ENCODE peak calls at places on chromosome 16, in four cellular contexts. L is A549, Q is OCI-LY7, O is WERI-Rb-1. Y is an unnamed sample.
A peak's percentile ranks its signal among the peaks of the same experiment; 100 is the strongest.

GRCh38 chr16:26598061-26598460 is 468.7 kb upstream of the C16orf82 start:
- DNase-seq in L (no peak), Q (no peak), O (no peak), Y (no peak)

GRCh38 chr16:53769787-53770186 is 65.8 kb downstream of the FTO start:
- DNase-seq in L (no peak), Q (no peak), O (no peak), Y (no peak)

GRCh38 chr16:1678500-1679098 is 520 bp downstream of the JPT2 start:
- DNase-seq in L (peak; percentile 52), Q (peak; percentile 33), O (peak; percentile 37), Y (no peak)

GRCh38 chr16:3654249-3654991 is at the start of gene DNASE1:
- DNase-seq in L (peak; percentile 74), Q (peak; percentile 86), O (peak; percentile 72), Y (peak; percentile 16)

GRCh38 chr16:9197957-9198661 is 106.7 kb downstream of the HAPSTR1 start:
- DNase-seq in L (no peak), Q (no peak), O (no peak), Y (no peak)

GRCh38 chr16:23859713-23860269 is 24.0 kb downstream of the PRKCB start:
- DNase-seq in L (no peak), Q (peak; percentile 38), O (no peak), Y (no peak)

GRCh38 chr16:15553313-15554088 is 89.5 kb downstream of the MARF1 start:
- DNase-seq in L (no peak), Q (no peak), O (no peak), Y (no peak)

GRCh38 chr16:75385507-75386152 is 47.7 kb downstream of the CFDP1 start:
- DNase-seq in L (peak; percentile 21), Q (peak; percentile 76), O (no peak), Y (peak; percentile 92)

GRCh38 chr16:73387979-73388378 is 340.1 kb upstream of the ZFHX3 start:
- DNase-seq in L (no peak), Q (no peak), O (no peak), Y (no peak)

GRCh38 chr16:52591441-52592215 is 44.7 kb upstream of the TOX3 start:
- DNase-seq in L (no peak), Q (no peak), O (no peak), Y (no peak)

GRCh38 chr16:48965391-48965790 is 316.2 kb downstream of the CBLN1 start:
- DNase-seq in L (no peak), Q (no peak), O (no peak), Y (no peak)

GRCh38 chr16:29306953-29307597 is 99.4 kb downstream of the NPIPB11 start:
- DNase-seq in L (no peak), Q (no peak), O (no peak), Y (no peak)

GRCh38 chr16:79209308-79209707 is 391.2 kb downstream of the MAF start:
- DNase-seq in L (no peak), Q (no peak), O (no peak), Y (no peak)

GRCh38 chr16:80263181-80263823 is 277.5 kb upstream of the DYNLRB2 start:
- DNase-seq in L (no peak), Q (no peak), O (no peak), Y (no peak)

GRCh38 chr16:50065624-50066481 is at the start of gene HEATR3:
- DNase-seq in L (peak; percentile 93), Q (peak; percentile 93), O (peak; percentile 93), Y (peak; percentile 80)

GRCh38 chr16:74667215-74667765 is 613 bp upstream of the RFWD3 start:
- DNase-seq in L (no peak), Q (peak; percentile 21), O (no peak), Y (no peak)

GRCh38 chr16:15598648-15599190 is 44.2 kb downstream of the MARF1 start:
- DNase-seq in L (no peak), Q (no peak), O (no peak), Y (no peak)

GRCh38 chr16:70675851-70676513 is 9.9 kb downstream of the MTSS2 start:
- DNase-seq in L (no peak), Q (no peak), O (no peak), Y (no peak)

GRCh38 chr16:20004931-20005330 is 68.8 kb downstream of the GPR139 start:
- DNase-seq in L (no peak), Q (no peak), O (no peak), Y (no peak)

GRCh38 chr16:8295436-8295835 is 294.9 kb downstream of the TMEM114 start:
- DNase-seq in L (no peak), Q (no peak), O (no peak), Y (no peak)

GRCh38 chr16:46693598-46693997 is 4.1 kb downstream of the ORC6 start:
- DNase-seq in L (no peak), Q (no peak), O (no peak), Y (no peak)

GRCh38 chr16:69567031-69567680 is 1.4 kb downstream of the NFAT5 start:
- DNase-seq in L (no peak), Q (peak; percentile 54), O (no peak), Y (peak; percentile 24)

GRCh38 chr16:20675488-20676267 is 21.8 kb downstream of the ACSM1 start:
- DNase-seq in L (no peak), Q (no peak), O (no peak), Y (no peak)

GRCh38 chr16:8972843-8973586 is 9.3 kb upstream of the USP7 start:
- DNase-seq in L (no peak), Q (no peak), O (no peak), Y (no peak)

GRCh38 chr16:46632778-46633733 is 11.9 kb upstream of the SHCBP1 start:
- DNase-seq in L (no peak), Q (no peak), O (no peak), Y (no peak)

DNA sequence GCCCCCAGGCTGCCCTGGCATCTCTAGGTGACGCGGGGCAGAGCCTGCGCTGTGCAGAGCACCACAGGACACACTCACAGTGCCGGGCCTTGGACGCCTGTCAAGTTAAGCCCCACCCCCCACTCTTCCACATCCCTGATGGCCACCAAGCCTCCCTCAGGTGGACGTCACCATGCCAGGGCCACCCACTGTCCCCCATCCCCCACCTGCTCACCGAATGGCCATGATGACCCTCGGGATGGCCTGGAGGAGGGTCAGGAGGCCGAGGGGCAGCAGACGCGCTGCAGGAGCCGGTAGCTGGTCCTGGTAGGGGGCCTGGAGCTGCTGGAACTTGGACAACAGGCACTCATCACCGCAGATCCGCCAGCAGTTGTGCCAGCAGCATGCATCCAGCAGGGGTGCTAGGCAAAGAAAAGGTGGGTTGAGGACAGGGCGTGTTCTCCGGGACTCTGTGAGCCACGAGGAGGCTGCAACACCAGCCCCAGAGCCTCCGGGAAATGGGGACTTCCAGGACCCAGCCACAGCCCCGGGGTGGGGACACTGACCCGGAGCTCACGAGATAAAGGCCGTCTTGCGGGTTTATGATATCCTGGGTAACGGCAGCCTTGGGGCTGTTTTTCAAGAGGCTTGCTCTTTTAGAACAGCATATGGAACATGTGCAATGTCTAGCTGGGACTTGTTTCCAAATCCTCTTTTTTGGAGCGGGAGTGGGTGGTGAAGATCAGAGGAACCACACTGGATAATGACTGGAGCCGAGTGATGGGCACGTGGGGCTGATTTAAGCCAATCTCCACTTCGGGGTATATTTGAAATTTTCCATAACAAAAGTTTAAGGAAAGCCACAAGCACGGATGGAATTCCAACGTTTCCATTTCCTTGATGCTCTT is 11.4 kb downstream of the C16orf95 start:
- DNase-seq in L (no peak), Q (no peak), O (no peak), Y (no peak)
- TF ChIP-seq CTCF in L (no peak), Q (no peak), O (no peak), Y (no peak)

DNA sequence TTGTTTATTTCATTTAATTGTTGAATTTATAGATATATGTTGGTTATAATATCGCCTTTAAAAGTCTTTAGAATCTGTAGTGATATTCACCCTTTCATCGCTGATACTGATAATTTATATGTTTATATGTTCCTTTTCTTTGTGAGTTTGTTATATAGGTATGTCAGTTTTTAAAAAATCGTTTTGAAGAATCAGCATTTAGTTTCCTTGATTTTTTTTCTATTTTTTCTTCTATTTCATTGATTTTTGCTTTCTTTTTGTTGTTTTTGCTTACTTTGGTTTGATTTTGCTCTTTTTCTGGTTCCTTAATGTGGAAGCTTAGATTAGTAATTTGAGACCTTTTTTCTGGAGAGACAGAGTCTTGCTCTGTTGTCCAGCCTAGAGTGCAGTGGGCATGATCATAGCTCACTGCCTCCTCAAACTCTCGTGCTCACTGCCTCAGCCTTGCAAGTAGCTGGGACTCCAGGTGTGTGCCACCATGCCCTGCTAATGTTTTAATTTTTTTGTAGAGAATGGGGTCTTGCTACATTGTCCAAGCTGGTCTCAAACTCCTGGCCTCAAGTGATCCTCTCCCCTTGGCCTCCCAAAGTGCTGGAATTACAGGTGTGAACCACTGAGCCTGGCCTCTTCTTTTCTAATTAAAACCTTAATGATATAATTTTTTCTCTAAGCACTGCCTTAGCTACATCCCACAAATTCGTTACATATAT is 7.5 kb downstream of the IST1 start:
- DNase-seq in L (no peak), Q (no peak), O (no peak), Y (no peak)
- H3K4me3 ChIP-seq in L (no peak overlapping the region), Q (no peak overlapping the region), O (no peak overlapping the region), Y (no peak overlapping the region)

DNA sequence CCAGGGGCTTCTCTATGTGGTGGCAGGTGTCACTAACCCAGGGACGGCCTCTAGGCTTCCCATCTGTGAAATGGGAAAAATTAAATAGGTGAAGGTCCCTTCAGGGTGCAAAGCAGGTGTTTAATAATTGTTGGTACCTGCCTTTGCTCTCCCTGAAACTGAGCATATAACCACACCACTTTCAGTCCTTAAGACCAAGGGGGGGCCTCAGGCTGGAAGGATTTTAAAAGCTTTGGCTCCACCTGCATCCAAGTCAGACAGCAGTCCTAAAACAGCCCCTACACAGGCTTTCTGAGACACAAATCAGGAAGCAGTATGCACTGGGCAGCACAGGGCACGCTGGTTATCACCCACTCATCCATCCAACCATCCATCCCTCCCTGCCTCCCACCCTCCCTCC is 55.0 kb downstream of the TK2 start:
- DNase-seq in L (no peak), Q (no peak), O (no peak), Y (no peak)
- TF ChIP-seq CTCF in L (no peak), Q (no peak), O (no peak), Y (no peak)

DNA sequence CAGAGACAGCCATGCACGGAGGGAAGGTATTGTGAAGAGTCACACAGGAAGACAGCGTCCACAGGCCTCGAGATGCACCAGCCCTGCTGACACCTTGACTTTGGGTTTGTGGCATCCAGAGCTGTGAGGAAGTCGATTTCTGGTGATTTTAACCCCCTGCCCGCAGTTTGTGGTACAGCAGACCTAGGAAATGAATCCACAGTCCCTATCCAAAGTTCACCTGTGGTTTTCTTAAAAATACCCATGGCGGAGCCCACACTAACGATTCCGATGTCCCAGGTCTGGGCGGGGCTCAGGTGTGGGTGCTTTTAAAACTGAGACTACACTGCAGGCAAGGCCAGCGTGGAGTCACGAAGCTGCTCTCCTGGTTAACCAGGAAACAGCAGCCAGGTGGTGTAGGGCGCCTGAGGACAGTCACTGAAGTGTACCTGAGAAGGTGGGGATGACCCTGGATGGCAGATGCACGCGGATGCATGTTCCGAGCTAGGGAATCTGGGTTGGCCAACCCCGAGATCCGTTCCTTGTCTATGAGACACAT is 14.4 kb upstream of the MEAK7 start:
- DNase-seq in L (no peak), Q (no peak), O (no peak), Y (no peak)
- H3K4me3 ChIP-seq in L (no peak overlapping the region), Q (no peak overlapping the region), O (no peak overlapping the region), Y (no peak overlapping the region)

GRCh38 chr16:11743308-11744074 is 834 bp upstream of the TXNDC11 start:
- DNase-seq in L (peak; percentile 38), Q (peak; percentile 52), O (no peak), Y (no peak)
- TF ChIP-seq CTCF in L (no peak), Q (no peak), O (no peak), Y (no peak)

Y was measured in astrocyte of the cerebellum.